ENCODE peak calls at places on chromosomes 6 and 20, in five cellular contexts. Y, B, P, M and N are unnamed samples.

GRCh38 chr20:5996765-5997164 is 46.3 kb downstream of the MCM8 start:
- DNase-seq in Y (no peak), B (no peak), P (no peak), M (no peak), N (no peak)

GRCh38 chr6:35552285-35552917 is 39.7 kb upstream of the TULP1 start:
- DNase-seq in Y (peak; percentile 35), B (no peak), P (no peak), M (peak; percentile 75), N (no peak)

GRCh38 chr6:127518212-127518709 is 874 bp downstream of the MTCL3 start:
- DNase-seq in Y (no peak), B (no peak), P (no peak), M (no peak), N (no peak)

GRCh38 chr6:106199331-106199730 is 113.2 kb downstream of the PRDM1 start:
- DNase-seq in Y (no peak), B (no peak), P (no peak), M (no peak), N (no peak)

GRCh38 chr20:63787302-63787701 is 43.8 kb downstream of the ZBTB46 start:
- DNase-seq in Y (no peak), B (peak; percentile 59), P (no peak), M (no peak), N (no peak)

GRCh38 chr6:36441307-36441894 is 1.3 kb downstream of the PXT1 start:
- DNase-seq in Y (peak; percentile 100), B (peak; percentile 96), P (peak; percentile 97), M (peak; percentile 92), N (peak; percentile 96)

GRCh38 chr20:46253391-46253790 is 54.9 kb downstream of the CDH22 start:
- DNase-seq in Y (no peak), B (no peak), P (no peak), M (peak; percentile 63), N (no peak)

GRCh38 chr6:53011993-53012392 is 16.9 kb upstream of the GSTA4 start:
- DNase-seq in Y (peak; percentile 55), B (no peak), P (no peak), M (no peak), N (no peak)

GRCh38 chr6:36603222-36604089 is 9.3 kb downstream of the SRSF3 start:
- DNase-seq in Y (no peak), B (no peak), P (no peak), M (no peak), N (no peak)

GRCh38 chr20:47244451-47244850 is 112.0 kb downstream of the ZMYND8 start:
- DNase-seq in Y (no peak), B (no peak), P (no peak), M (no peak), N (no peak)

GRCh38 chr6:133341607-133342158 is 100.5 kb downstream of the EYA4 start:
- DNase-seq in Y (peak; percentile 93), B (no peak), P (no peak), M (no peak), N (peak; percentile 26)

GRCh38 chr20:49999329-49999728 is 16.5 kb downstream of the SNAI1 start:
- DNase-seq in Y (no peak), B (no peak), P (no peak), M (no peak), N (no peak)

GRCh38 chr6:130307752-130308361 is 58.0 kb upstream of the TMEM200A start:
- DNase-seq in Y (peak; percentile 91), B (no peak), P (no peak), M (no peak), N (no peak)

GRCh38 chr20:23625236-23625964 is 12.4 kb downstream of the CST3 start:
- DNase-seq in Y (no peak), B (no peak), P (no peak), M (no peak), N (no peak)

GRCh38 chr6:135250234-135250633 is 69.1 kb downstream of the MYB start:
- DNase-seq in Y (no peak), B (no peak), P (no peak), M (no peak), N (no peak)

GRCh38 chr6:113433506-113433991 is 423.6 kb upstream of the MARCKS start:
- DNase-seq in Y (peak; percentile 83), B (no peak), P (peak; percentile 79), M (no peak), N (no peak)

GRCh38 chr6:33079575-33079974 is 3.8 kb downstream of the HLA-DPB1 start:
- DNase-seq in Y (no peak), B (no peak), P (no peak), M (no peak), N (no peak)

GRCh38 chr20:13819885-13820645 is 35.2 kb downstream of the NDUFAF5 start:
- DNase-seq in Y (peak; percentile 49), B (peak; percentile 11), P (no peak), M (peak; percentile 38), N (peak; percentile 38)

GRCh38 chr20:58131581-58132142 is 96.8 kb downstream of the ANKRD60 start:
- DNase-seq in Y (peak; percentile 1), B (no peak), P (no peak), M (peak; percentile 12), N (peak; percentile 29)

GRCh38 chr20:19466204-19466928 is 253.9 kb downstream of the SLC24A3 start:
- DNase-seq in Y (no peak), B (no peak), P (no peak), M (no peak), N (no peak)

GRCh38 chr20:14219801-14220461 is 117.5 kb downstream of the FLRT3 start:
- DNase-seq in Y (no peak), B (peak; percentile 25), P (no peak), M (peak; percentile 71), N (no peak)

GRCh38 chr6:125868996-125869395 is 78.2 kb downstream of the NCOA7 start:
- DNase-seq in Y (no peak), B (peak; percentile 52), P (no peak), M (no peak), N (no peak)

GRCh38 chr6:63637865-63638445 is 2.4 kb downstream of the PHF3 start:
- DNase-seq in Y (no peak), B (no peak), P (no peak), M (no peak), N (no peak)

GRCh38 chr6:63636516-63636968 is 940 bp downstream of the PHF3 start:
- DNase-seq in Y (peak; percentile 19), B (peak; percentile 58), P (peak; percentile 84), M (peak; percentile 45), N (no peak)

GRCh38 chr6:63634630-63635029 is 972 bp upstream of the PHF3 start:
- DNase-seq in Y (no peak), B (no peak), P (no peak), M (no peak), N (no peak)

GRCh38 chr6:63635165-63635562 is 438 bp upstream of the PHF3 start:
- DNase-seq in Y (no peak), B (peak; percentile 5), P (no peak), M (no peak), N (no peak)

GRCh38 chr6:63635563-63636515 is at the start of gene PHF3:
- DNase-seq in Y (peak; percentile 84), B (peak; percentile 88), P (peak; percentile 83), M (peak; percentile 91), N (peak; percentile 55)
- TF ChIP-seq CTCF in Y (peak; percentile 7), B (no peak), P (peak; percentile 5), M (peak; percentile 22), N (peak; percentile 17)

GRCh38 chr6:138146544-138146943 is 15.2 kb upstream of the ARFGEF3 start:
- DNase-seq in Y (no peak), B (no peak), P (no peak), M (no peak), N (no peak)
- H3K27me3 ChIP-seq in Y (peaks cover 9% of the 10 kb centered on the region), B (no peaks in the 10 kb centered on the region), P (no peaks in the 10 kb centered on the region), M (no peaks in the 10 kb centered on the region), N (no peaks in the 10 kb centered on the region)

GRCh38 chr6:137783640-137784198 is 83.3 kb upstream of the TNFAIP3 start:
- DNase-seq in Y (no peak), B (no peak), P (no peak), M (no peak), N (no peak)
- TF ChIP-seq CTCF in Y (no peak), B (no peak), P (no peak), M (no peak), N (no peak)

GRCh38 chr6:28478518-28478917 is 35.2 kb upstream of the ZSCAN23 start:
- DNase-seq in Y (no peak), B (no peak), P (no peak), M (no peak), N (no peak)
- H3K27me3 ChIP-seq in Y (peaks cover 17% of the 10 kb centered on the region), B (peaks cover 69% of the 10 kb centered on the region), P (peaks cover 14% of the 10 kb centered on the region), M (no peaks in the 10 kb centered on the region), N (peaks cover 27% of the 10 kb centered on the region)

DNA sequence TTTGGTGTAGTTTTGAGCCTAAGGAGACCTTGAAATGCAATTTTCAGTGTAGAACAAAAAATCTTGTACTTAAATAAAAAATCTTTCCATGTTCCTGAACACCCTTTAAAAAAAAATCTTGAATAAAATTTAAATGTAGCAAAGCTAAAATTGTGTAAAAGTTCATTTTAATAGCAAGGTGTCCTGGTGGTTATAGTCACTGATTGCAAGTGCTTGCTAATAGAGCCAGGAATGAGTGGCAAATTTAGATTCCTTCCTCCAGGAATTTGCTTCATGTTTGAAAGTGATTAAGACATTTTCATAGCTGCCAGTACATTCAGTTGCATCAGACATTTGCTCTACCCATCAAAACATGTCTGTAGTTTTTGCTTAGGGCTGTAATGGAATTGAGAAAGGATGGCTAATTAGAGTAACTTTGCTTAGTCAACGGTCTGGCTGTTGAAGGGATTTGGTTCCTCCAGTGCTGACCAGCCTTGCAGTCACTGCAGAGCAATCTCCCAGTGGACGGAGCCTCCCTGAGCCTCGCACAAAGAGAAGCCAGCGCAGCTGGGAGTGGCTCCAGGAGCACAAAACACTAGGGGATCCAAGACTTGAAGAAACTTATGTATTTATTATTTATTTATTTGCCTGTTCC is 36.5 kb downstream of the AKAP12 start:
- DNase-seq in Y (peak; percentile 43), B (peak; percentile 14), P (no peak), M (no peak), N (no peak)
- TF ChIP-seq CTCF in Y (no peak), B (no peak), P (no peak), M (no peak), N (no peak)

DNA sequence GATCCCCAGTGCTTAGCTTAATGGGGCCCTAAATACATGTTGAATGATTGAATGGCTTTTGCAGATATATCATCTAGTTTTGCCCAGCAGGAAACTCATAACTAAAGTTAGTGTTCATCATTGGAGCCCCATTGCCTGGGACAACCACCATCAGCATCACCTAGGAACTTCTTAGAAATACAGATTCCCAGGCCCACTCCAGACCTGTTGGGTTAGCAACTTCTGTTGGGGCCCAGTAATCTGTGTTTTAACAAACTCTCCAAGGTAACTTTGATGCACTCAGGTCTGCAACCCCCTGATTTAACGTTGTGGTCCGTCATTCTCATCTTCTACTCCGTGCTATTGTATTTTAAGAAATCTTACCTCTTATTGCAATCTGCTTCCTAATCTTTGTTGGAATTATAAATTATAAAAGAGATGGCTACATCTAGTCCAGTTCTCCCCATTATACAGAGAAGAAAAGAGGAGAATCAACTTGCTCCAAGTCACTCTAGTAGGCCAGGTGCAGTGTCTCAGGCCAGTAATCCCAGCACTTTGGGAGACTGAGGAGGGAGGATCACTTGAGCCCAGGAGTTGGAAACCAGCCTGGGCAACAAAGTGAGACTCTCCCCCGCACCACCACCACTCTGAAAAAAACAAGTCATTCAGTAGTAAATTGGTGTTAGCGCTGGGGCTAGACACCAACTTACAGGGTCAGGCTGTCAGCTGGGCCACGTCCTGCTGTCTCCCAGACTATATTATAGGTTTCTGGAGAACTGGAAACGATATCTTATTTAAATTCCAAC is 13.7 kb downstream of the FOXP4 start:
- DNase-seq in Y (no peak), B (no peak), P (no peak), M (no peak), N (no peak)
- H3K27me3 ChIP-seq in Y (no peaks in the 10 kb centered on the region), B (no peaks in the 10 kb centered on the region), P (no peaks in the 10 kb centered on the region), M (no peaks in the 10 kb centered on the region), N (no peaks in the 10 kb centered on the region)